ENCODE peak calls at places on chromosomes 16 and 17, in five cellular contexts. Y is HTR-8/SVneo; H is activated CD4-positive, alpha-beta T cell treated with anti-CD3 and anti-CD28 coated beads, Interleukin-2, amount 50 U/mL, for 1 hour; E is kidney; Z is WTC11. F is an unnamed sample.
A peak's percentile ranks its signal among the peaks of the same experiment; 100 is the strongest.

GRCh38 chr17:79095345-79096055 is 20.9 kb downstream of the ENGASE start:
- DNase-seq in Y (no peak), Z (no peak), E (no peak), H (no peak), F (no peak)

GRCh38 chr17:37736428-37736827 is 8.4 kb downstream of the HNF1B start:
- DNase-seq in Y (no peak), Z (no peak), H (no peak), E (no peak), F (no peak)

GRCh38 chr16:80656731-80657150 is 115.9 kb downstream of the DYNLRB2 start:
- DNase-seq in H (peak; percentile 22), Y (no peak), E (no peak), Z (no peak), F (no peak)

GRCh38 chr16:58589311-58589890 is 40.2 kb downstream of the CNOT1 start:
- DNase-seq in Y (no peak), E (no peak), H (no peak), Z (no peak), F (no peak)

GRCh38 chr16:64478258-64478906 is 643.5 kb downstream of the CDH11 start:
- DNase-seq in Y (no peak), E (no peak), H (no peak), Z (no peak), F (peak; percentile 10)

GRCh38 chr16:69930117-69930776 is 20.9 kb upstream of the CLEC18A start:
- DNase-seq in H (peak; percentile 30), Z (peak; percentile 71), Y (peak; percentile 86), E (no peak), F (peak; percentile 84)

GRCh38 chr17:20944014-20944905 is 98.6 kb downstream of the USP22 start:
- DNase-seq in H (peak; percentile 16), Y (no peak), E (no peak), Z (peak; percentile 68), F (no peak)

GRCh38 chr16:51888021-51888420 is 658.9 kb downstream of the TOX3 start:
- DNase-seq in E (no peak), Y (no peak), H (no peak), Z (no peak), F (no peak)

GRCh38 chr17:57440522-57441269 is 184.4 kb downstream of the MSI2 start:
- DNase-seq in Z (peak; percentile 74), Y (peak; percentile 63), H (peak; percentile 57), E (peak; percentile 88), F (peak; percentile 75)

GRCh38 chr17:80901319-80901718 is 90.3 kb upstream of the CHMP6 start:
- DNase-seq in E (no peak), Y (no peak), H (no peak), Z (no peak), F (no peak)

GRCh38 chr17:81991684-81992513 is 14.5 kb downstream of the ASPSCR1 start:
- DNase-seq in E (peak; percentile 92), Y (no peak), H (no peak), Z (peak; percentile 52), F (no peak)

GRCh38 chr16:78705694-78706093 is 606.2 kb downstream of the WWOX start:
- DNase-seq in Z (no peak), E (no peak), H (no peak), Y (no peak), F (no peak)

GRCh38 chr16:86231996-86232350 is 278.4 kb upstream of the FOXF1 start:
- DNase-seq in Y (no peak), Z (no peak), H (no peak), E (peak; percentile 26), F (no peak)

GRCh38 chr16:69495821-69496220 is 69.9 kb upstream of the NFAT5 start:
- DNase-seq in Y (no peak), H (no peak), Z (no peak), E (no peak), F (no peak)

GRCh38 chr16:7765079-7765550 is 432.5 kb downstream of the RBFOX1 start:
- DNase-seq in Y (no peak), E (no peak), Z (no peak), H (no peak), F (no peak)

GRCh38 chr17:8611671-8612298 is 18.7 kb downstream of the MYH10 start:
- DNase-seq in H (no peak), Y (no peak), E (no peak), Z (no peak), F (no peak)

GRCh38 chr17:5000237-5000639 is 2.5 kb downstream of the KIF1C start:
- DNase-seq in E (peak; percentile 75), Z (peak; percentile 22), H (no peak), Y (no peak), F (peak; percentile 55)

GRCh38 chr17:48596735-48597491 is 3.3 kb upstream of the HOXB5 start:
- DNase-seq in Y (no peak), E (peak; percentile 51), H (no peak), Z (no peak), F (no peak)

GRCh38 chr16:31505483-31505882 is 2.7 kb downstream of the RUSF1 start:
- DNase-seq in H (no peak), Y (no peak), Z (no peak), E (no peak), F (no peak)

GRCh38 chr16:82653550-82654511 is 27.1 kb downstream of the CDH13 start:
- DNase-seq in E (peak; percentile 69), H (peak; percentile 21), Y (peak; percentile 77), Z (no peak), F (peak; percentile 63)

GRCh38 chr16:31181102-31181830 is 1.3 kb downstream of the FUS start:
- DNase-seq in H (no peak), Y (no peak), E (peak; percentile 77), Z (peak; percentile 30), F (no peak)

GRCh38 chr17:16940116-16940881 is 31.6 kb downstream of the TNFRSF13B start:
- DNase-seq in Y (no peak), H (no peak), Z (peak; percentile 59), E (peak; percentile 62), F (no peak)

GRCh38 chr17:3697157-3697515 is 1.2 kb upstream of the P2RX5 start:
- DNase-seq in Z (no peak), H (no peak), E (no peak), Y (no peak), F (no peak)

F was measured in hepatic stellate cell.